ENCODE peak calls at places on chromosomes 16 and 17, in ten cellular contexts. E is right lobe of liver, X is tibial artery, R is left lung, B is neural progenitor cell, N is A549, I is WERI-Rb-1, O is mammary epithelial cell, Z is IMR-90, S is sigmoid colon. Q is an unnamed sample.

GRCh38 chr17:4881761-4882555 is 17.4 kb upstream of the C17orf107 start:
- DNase-seq in E (peak), B (peak), R (peak), X (no peak), N (peak), I (peak), S (no peak), Z (peak), O (peak), Q (no peak)

GRCh38 chr17:35890774-35891155 is 10.6 kb upstream of the CCL5 start:
- DNase-seq in E (no peak), X (no peak), B (peak), R (no peak), I (no peak), Z (no peak), S (no peak), N (no peak), O (no peak), Q (no peak)

GRCh38 chr17:76727745-76728456 is 1.3 kb downstream of the METTL23 start:
- DNase-seq in N (no peak), R (no peak), I (no peak), E (no peak), S (peak), X (no peak), O (no peak), B (no peak), Z (no peak), Q (no peak)

GRCh38 chr16:52113812-52114211 is 433.1 kb downstream of the TOX3 start:
- DNase-seq in N (no peak), B (no peak), I (no peak), E (no peak), S (no peak), R (no peak), X (no peak), O (no peak), Z (no peak), Q (no peak)

GRCh38 chr16:11547517-11547916 is 39.2 kb downstream of the LITAF start:
- DNase-seq in X (no peak), O (no peak), Z (no peak), I (no peak), N (no peak), S (no peak), R (no peak), B (no peak), E (no peak), Q (no peak)

GRCh38 chr16:70725912-70726828 is 40.3 kb upstream of the MTSS2 start:
- DNase-seq in I (no peak), O (no peak), E (no peak), X (no peak), S (peak), N (no peak), Z (peak), B (no peak), R (no peak), Q (no peak)

GRCh38 chr16:69513180-69513966 is 52.4 kb upstream of the NFAT5 start:
- DNase-seq in E (no peak), X (no peak), I (no peak), O (peak), N (no peak), B (no peak), R (no peak), S (no peak), Z (peak), Q (peak)

GRCh38 chr16:72644911-72645310 is 403.0 kb downstream of the ZFHX3 start:
- DNase-seq in B (no peak), I (no peak), X (no peak), S (no peak), N (no peak), R (no peak), Z (no peak), E (no peak), O (no peak), Q (no peak)

GRCh38 chr17:4739122-4740024 is at the start of the genes CXCL16 and ZMYND15:
- DNase-seq in S (peak), X (peak), I (peak), O (peak), R (peak), B (peak), E (peak), N (peak), Z (no peak), Q (peak)

GRCh38 chr17:38871247-38871991 is 1.6 kb downstream of the LASP1 start:
- DNase-seq in X (peak), E (peak), B (peak), N (peak), R (peak), O (peak), I (no peak), S (peak), Z (peak), Q (peak)

GRCh38 chr16:89565256-89565505 is 4.7 kb downstream of the RPL13 start:
- DNase-seq in Z (no peak), E (no peak), B (no peak), R (no peak), N (peak), O (no peak), X (no peak), I (no peak), S (no peak), Q (no peak)

GRCh38 chr16:48503779-48504178 is 106.2 kb downstream of the N4BP1 start:
- DNase-seq in R (no peak), N (no peak), S (peak), B (no peak), Z (peak), E (no peak), O (no peak), X (no peak), I (no peak), Q (peak)

GRCh38 chr17:9258115-9259020 is 237.1 kb downstream of the NTN1 start:
- DNase-seq in B (no peak), I (no peak), S (no peak), Z (no peak), X (no peak), E (no peak), R (peak), N (no peak), O (no peak), Q (no peak)

GRCh38 chr17:75587718-75588545 is at the start of gene MYO15B:
- DNase-seq in N (no peak), E (peak), S (peak), B (peak), O (no peak), I (no peak), Z (no peak), R (peak), X (no peak), Q (no peak)

GRCh38 chr17:66964930-66965800 is 658 bp downstream of the CACNG4 start:
- DNase-seq in I (peak), Z (no peak), R (peak), B (peak), E (no peak), X (no peak), N (peak), O (no peak), S (no peak), Q (no peak)

GRCh38 chr17:79484600-79485398 is 126.1 kb downstream of the RBFOX3 start:
- DNase-seq in N (no peak), O (no peak), S (no peak), R (no peak), Z (no peak), E (no peak), X (no peak), B (no peak), I (no peak), Q (no peak)

GRCh38 chr17:48593126-48593829 is at the start of gene HOXB5:
- DNase-seq in B (no peak), S (no peak), N (no peak), E (peak), X (no peak), O (no peak), R (no peak), Z (peak), I (no peak), Q (no peak)
- TF ChIP-seq CTCF in B (no peak), S (no peak), N (no peak), E (no peak), X (no peak), O (no peak), R (no peak), Z (no peak), I (no peak), Q (no peak)

GRCh38 chr16:64717871-64718270 is 404.0 kb downstream of the CDH11 start:
- DNase-seq in R (no peak), I (no peak), Z (no peak), O (no peak), N (no peak), B (no peak), E (no peak), X (no peak), S (no peak), Q (no peak)
- H3K4me3 ChIP-seq in R (no peak), I (no peak), Z (no peak), O (no peak), N (no peak), B (no peak), E (no peak), X (no peak), S (no peak), Q (no peak)

DNA sequence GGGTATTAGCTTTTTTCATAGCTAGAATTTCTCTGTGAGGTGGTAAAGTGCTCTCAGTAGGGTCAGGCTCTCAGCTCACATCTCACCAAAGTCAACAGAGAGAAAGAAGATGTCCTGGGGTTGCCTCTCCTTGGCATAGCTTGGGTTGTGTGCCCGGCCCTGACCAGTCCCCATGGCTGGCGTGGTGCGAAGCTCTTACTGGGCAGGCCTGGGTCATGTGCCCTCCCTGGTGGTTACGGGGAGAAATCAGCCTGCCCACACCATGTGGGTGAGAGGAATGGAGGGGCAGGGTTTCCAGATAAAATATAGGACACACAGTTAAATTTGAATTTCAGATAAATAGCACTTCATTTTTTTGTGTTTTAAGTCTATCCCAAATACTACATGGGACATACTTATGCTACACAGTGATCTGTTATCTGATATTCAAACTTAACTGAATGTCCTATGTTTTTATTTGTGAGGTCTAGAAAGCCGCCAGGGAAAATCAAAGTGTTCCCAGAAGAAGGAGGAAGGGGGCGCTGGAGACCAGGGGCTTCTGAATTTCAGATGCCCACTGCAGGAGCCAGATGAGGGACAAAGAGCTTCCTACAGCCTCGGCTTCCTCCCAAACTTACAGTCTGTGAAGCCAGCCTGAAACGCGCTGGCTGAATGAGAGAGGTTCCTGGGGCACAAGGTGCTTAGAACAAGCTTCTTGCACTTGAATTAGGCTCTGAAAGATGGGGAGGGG is 45.4 kb downstream of the NKD1 start:
- DNase-seq in N (no peak), I (peak), X (no peak), Z (no peak), B (peak), R (no peak), S (no peak), E (no peak), O (no peak), Q (no peak)
- TF ChIP-seq CTCF in N (no peak), I (peak), X (no peak), Z (peak), B (peak), R (no peak), S (no peak), E (no peak), O (no peak), Q (peak)

GRCh38 chr16:68287276-68288251 is 23.2 kb downstream of the SLC7A6OS start:
- DNase-seq in X (peak), I (no peak), B (no peak), N (peak), R (no peak), O (peak), Z (peak), S (peak), E (no peak), Q (peak)
- H3K4me3 ChIP-seq in X (no peak), I (no peak), B (no peak), N (no peak), R (no peak), O (no peak), Z (no peak), S (no peak), E (no peak), Q (no peak)

Q was measured in AG10803.